ENCODE peak calls at places on chromosomes 6 and 20, in seven cellular contexts. B is neural crest cell, N is cardiac fibroblast, K is GM12865, W is MM.1S, O is HL-60, V is right atrium auricular region. U is an unnamed sample.

GRCh38 chr20:63208346-63208924 is 7.5 kb downstream of the YTHDF1 start:
- DNase-seq in B (no peak), N (no peak), K (no peak), W (no peak), O (no peak), V (no peak), U (no peak)

GRCh38 chr6:142702501-142703460 is 242.2 kb downstream of the HIVEP2 start:
- DNase-seq in B (no peak), N (no peak), K (peak), W (no peak), O (peak), V (peak), U (no peak)

GRCh38 chr6:158856261-158856660 is 37.1 kb upstream of the EZR start:
- DNase-seq in B (no peak), N (no peak), K (no peak), W (no peak), O (no peak), V (no peak), U (no peak)

GRCh38 chr6:22470454-22471368 is 98.7 kb upstream of the HDGFL1 start:
- DNase-seq in B (no peak), N (peak), K (peak), W (no peak), O (no peak), V (no peak), U (no peak)

GRCh38 chr6:142551145-142551811 is 249.5 kb downstream of the ADGRG6 start:
- DNase-seq in B (no peak), N (no peak), K (no peak), W (no peak), O (no peak), V (no peak), U (no peak)

GRCh38 chr6:52157301-52157930 is 28.8 kb upstream of the IL17A start:
- DNase-seq in B (no peak), N (no peak), K (peak), W (no peak), O (no peak), V (no peak), U (no peak)

GRCh38 chr6:20413826-20414225 is 12.1 kb downstream of the E2F3 start:
- DNase-seq in B (no peak), N (no peak), K (no peak), W (no peak), O (no peak), V (no peak), U (no peak)

GRCh38 chr6:36848658-36849441 is 9.6 kb upstream of the CPNE5 start:
- DNase-seq in B (peak), N (peak), K (no peak), W (no peak), O (peak), V (no peak), U (peak)

GRCh38 chr20:35398660-35399144 is 13.1 kb downstream of the UQCC1 start:
- DNase-seq in B (no peak), N (peak), K (no peak), W (no peak), O (no peak), V (no peak), U (no peak)

GRCh38 chr20:62122659-62123449 is 579 bp downstream of the LSM14B start:
- DNase-seq in B (no peak), N (peak), K (peak), W (peak), O (no peak), V (no peak), U (peak)

GRCh38 chr6:121881974-121882667 is 446.7 kb downstream of the GJA1 start:
- DNase-seq in B (no peak), N (peak), K (no peak), W (no peak), O (no peak), V (no peak), U (no peak)

GRCh38 chr6:161048636-161049035 is 57.1 kb downstream of the MAP3K4 start:
- DNase-seq in B (no peak), N (peak), K (no peak), W (no peak), O (no peak), V (no peak), U (no peak)

GRCh38 chr6:30655743-30656094 is 8.8 kb downstream of the C6orf136 start:
- DNase-seq in B (no peak), N (no peak), K (no peak), W (no peak), O (no peak), V (no peak), U (no peak)

GRCh38 chr20:50283922-50284810 is 93.5 kb downstream of the CEBPB start:
- DNase-seq in B (no peak), N (peak), K (no peak), W (no peak), O (peak), V (peak), U (no peak)

GRCh38 chr6:36386495-36387439 is 702 bp downstream of the ETV7 start:
- DNase-seq in B (no peak), N (peak), K (no peak), W (no peak), O (no peak), V (no peak), U (no peak)

GRCh38 chr20:2658414-2659354 is 5.3 kb downstream of the IDH3B start:
- DNase-seq in B (no peak), N (no peak), K (peak), W (no peak), O (no peak), V (no peak), U (no peak)

GRCh38 chr6:57068066-57068465 is 21.6 kb downstream of the KIAA1586 start:
- DNase-seq in B (no peak), N (peak), K (no peak), W (no peak), O (no peak), V (no peak), U (no peak)

GRCh38 chr6:112233864-112234263 is 20.5 kb downstream of the LAMA4 start:
- DNase-seq in B (no peak), N (peak), K (no peak), W (no peak), O (no peak), V (no peak), U (no peak)

GRCh38 chr20:38633577-38634093 is 32.0 kb downstream of the ARHGAP40 start:
- DNase-seq in B (peak), N (peak), K (peak), W (peak), O (peak), V (peak), U (peak)

GRCh38 chr6:104639671-104640070 is 220.0 kb downstream of the HACE1 start:
- DNase-seq in B (no peak), N (peak), K (peak), W (no peak), O (peak), V (no peak), U (no peak)

GRCh38 chr6:41228088-41228487 is at the start of gene TREML4:
- DNase-seq in B (no peak), N (no peak), K (no peak), W (no peak), O (peak), V (no peak), U (no peak)

GRCh38 chr6:41229716-41230115 is 1.6 kb downstream of the TREML4 start:
- DNase-seq in B (no peak), N (no peak), K (no peak), W (no peak), O (no peak), V (no peak), U (no peak)

GRCh38 chr6:41231246-41231645 is 3.1 kb downstream of the TREML4 start:
- DNase-seq in B (no peak), N (no peak), K (no peak), W (no peak), O (no peak), V (no peak), U (no peak)

GRCh38 chr6:41226752-41227151 is 1.4 kb upstream of the TREML4 start:
- DNase-seq in B (no peak), N (no peak), K (no peak), W (no peak), O (no peak), V (no peak), U (no peak)

GRCh38 chr6:41228616-41229015 is 467 bp downstream of the TREML4 start:
- DNase-seq in B (no peak), N (peak), K (peak), W (no peak), O (peak), V (no peak), U (no peak)
- TF ChIP-seq CTCF in B (no peak), N (peak), K (no peak), W (peak), O (no peak), V (no peak), U (no peak)

GRCh38 chr20:54197621-54198604 is 10.0 kb upstream of the PFDN4 start:
- DNase-seq in B (no peak), N (peak), K (peak), W (peak), O (no peak), V (no peak), U (no peak)
- TF ChIP-seq CTCF in B (peak), N (peak), K (no peak), W (peak), O (no peak), V (no peak), U (no peak)

DNA sequence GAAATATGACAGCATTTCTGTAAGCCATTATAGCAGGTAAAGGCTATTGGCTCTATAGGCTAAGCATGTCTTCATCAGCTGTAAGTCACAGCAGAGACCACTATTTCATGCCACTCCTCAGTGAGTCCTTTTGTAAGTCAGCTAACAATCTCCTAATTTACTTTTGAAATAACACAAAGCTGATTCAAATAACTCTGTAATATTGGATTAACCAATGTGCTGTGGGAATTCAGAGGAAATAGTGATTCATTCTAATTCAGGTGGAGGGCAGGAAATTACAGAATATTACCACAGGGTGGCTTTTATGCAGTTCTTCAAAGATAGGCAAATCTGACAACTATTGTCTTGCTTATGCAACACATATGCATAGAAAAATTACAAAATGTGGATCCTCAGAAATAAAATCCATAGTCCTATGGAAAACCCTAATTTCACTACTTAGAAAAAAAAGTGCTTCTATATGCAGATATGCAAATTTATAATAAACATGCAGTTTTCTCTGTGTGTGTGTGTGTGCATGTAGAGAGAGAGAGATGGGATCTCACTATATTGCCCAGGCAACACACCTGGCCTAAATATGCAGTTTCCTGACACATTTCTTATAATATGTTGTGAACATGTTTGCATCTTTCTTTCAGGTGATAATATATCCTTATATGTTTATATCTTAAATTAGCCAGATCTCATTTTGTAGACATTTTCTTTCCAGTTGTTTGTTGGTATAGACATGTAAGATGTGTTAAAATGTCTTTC is 4.8 kb upstream of the SMIM28 start:
- DNase-seq in B (no peak), N (peak), K (no peak), W (no peak), O (no peak), V (no peak), U (no peak)
- TF ChIP-seq CTCF in B (peak), N (peak), K (no peak), W (no peak), O (no peak), V (no peak), U (peak)

GRCh38 chr6:113971786-113972185 is 838 bp upstream of the HDAC2 start:
- DNase-seq in B (no peak), N (peak), K (peak), W (no peak), O (peak), V (no peak), U (no peak)

GRCh38 chr6:113968472-113968871 is 2.5 kb downstream of the HDAC2 start:
- DNase-seq in B (no peak), N (no peak), K (no peak), W (no peak), O (peak), V (no peak), U (no peak)

GRCh38 chr6:113969888-113970807 is 800 bp downstream of the HDAC2 start:
- DNase-seq in B (peak), N (peak), K (peak), W (peak), O (peak), V (no peak), U (peak)

GRCh38 chr6:113967777-113968176 is 3.2 kb downstream of the HDAC2 start:
- DNase-seq in B (no peak), N (no peak), K (no peak), W (no peak), O (no peak), V (no peak), U (no peak)

DNA sequence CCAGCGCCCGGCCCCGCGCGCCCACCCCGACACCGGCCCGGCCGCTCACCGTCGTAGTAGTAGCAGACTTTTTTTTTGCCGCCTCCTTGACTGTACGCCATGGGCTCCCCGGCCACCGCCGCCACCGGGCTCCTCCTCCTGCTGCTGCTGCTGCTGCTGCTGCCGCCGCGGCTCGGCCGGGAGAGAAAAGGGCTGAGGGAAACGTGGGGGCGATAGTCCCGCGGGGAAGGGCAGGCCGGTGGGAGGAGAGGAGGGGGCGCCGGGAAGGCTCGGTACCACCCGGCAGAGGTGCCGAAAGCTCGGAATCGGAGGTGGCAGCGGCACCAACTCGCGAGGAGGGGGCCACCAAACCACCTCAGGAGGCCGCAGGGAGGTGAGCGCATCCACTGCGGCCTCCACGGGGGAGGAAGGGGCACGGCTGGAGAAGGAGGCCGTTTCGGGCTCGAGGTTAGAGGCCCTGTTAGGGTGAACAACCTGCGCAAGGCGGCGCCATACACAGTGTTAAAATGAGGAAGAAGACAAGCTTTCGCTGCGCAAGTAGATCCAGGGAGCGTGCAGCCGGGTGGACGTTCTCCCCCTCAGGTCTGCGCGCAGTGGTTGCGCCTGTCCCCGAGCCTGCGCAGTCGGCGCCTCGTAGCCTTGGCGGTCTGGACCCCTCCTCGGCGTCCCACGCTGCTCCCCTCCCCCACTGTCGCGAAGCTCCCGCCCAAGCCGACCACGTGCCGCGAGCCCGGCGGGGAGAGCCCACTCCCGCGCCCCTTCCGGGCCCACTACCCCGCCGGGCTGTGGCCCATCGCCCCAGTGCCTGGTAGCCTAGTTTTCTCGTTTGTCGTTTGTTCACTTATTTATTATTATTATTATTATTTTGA is at the start of gene HDAC2:
- DNase-seq in B (peak), N (peak), K (peak), W (peak), O (peak), V (peak), U (peak)
- TF ChIP-seq CTCF in B (no peak), N (no peak), K (peak), W (no peak), O (peak), V (no peak), U (no peak)

DNA sequence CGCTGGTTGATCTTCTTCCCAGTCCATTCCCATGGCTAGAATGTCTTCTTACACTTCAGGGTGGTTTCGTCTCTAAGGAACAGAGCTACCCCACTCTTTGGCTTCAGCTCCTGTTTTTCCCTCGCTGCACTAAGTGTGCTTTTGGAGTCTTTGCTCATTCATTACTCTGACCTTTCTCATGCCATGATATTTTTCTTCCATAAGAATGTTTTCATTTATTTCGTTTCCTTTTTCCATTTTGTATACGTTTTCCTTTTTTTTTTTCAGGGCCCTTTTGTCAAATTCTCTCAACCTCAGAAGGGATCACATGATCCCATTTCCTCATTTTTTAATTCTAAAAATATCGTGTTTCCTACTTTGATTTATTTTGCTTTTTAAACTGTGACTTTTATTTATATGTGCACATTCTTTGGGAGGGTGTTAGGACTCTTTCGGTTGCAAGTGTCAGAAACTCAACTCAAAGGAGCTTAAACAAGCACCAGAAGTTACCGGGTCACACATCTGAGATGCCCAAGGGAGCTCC is 40.5 kb downstream of the GCNT2 start:
- DNase-seq in B (no peak), N (no peak), K (no peak), W (no peak), O (no peak), V (no peak), U (no peak)
- TF ChIP-seq CTCF in B (no peak), N (no peak), K (no peak), W (no peak), O (no peak), V (no peak), U (no peak)

GRCh38 chr6:5215799-5216198 is 45.0 kb downstream of the LYRM4 start:
- DNase-seq in B (no peak), N (no peak), K (no peak), W (no peak), O (no peak), V (no peak), U (no peak)

GRCh38 chr6:5219292-5219691 is 41.5 kb downstream of the LYRM4 start:
- DNase-seq in B (no peak), N (no peak), K (no peak), W (no peak), O (no peak), V (no peak), U (no peak)

GRCh38 chr6:5215181-5215580 is 45.6 kb downstream of the LYRM4 start:
- DNase-seq in B (no peak), N (peak), K (no peak), W (no peak), O (no peak), V (no peak), U (no peak)

GRCh38 chr6:5223309-5223708 is 37.4 kb downstream of the LYRM4 start:
- DNase-seq in B (no peak), N (no peak), K (no peak), W (no peak), O (no peak), V (no peak), U (no peak)

GRCh38 chr6:5220436-5220835 is 40.3 kb downstream of the LYRM4 start:
- DNase-seq in B (no peak), N (no peak), K (no peak), W (no peak), O (no peak), V (no peak), U (no peak)
- TF ChIP-seq CTCF in B (no peak), N (no peak), K (no peak), W (no peak), O (no peak), V (no peak), U (no peak)

GRCh38 chr6:55319961-55320690 is 7.1 kb upstream of the GFRAL start:
- DNase-seq in B (no peak), N (no peak), K (no peak), W (no peak), O (no peak), V (no peak), U (no peak)

GRCh38 chr6:55320691-55321086 is 6.6 kb upstream of the GFRAL start:
- DNase-seq in B (no peak), N (no peak), K (no peak), W (no peak), O (no peak), V (no peak), U (no peak)
- TF ChIP-seq CTCF in B (peak), N (no peak), K (no peak), W (no peak), O (no peak), V (no peak), U (peak)

GRCh38 chr6:4351857-4352669 is 216.7 kb upstream of the ECI2 start:
- DNase-seq in B (no peak), N (peak), K (no peak), W (no peak), O (no peak), V (peak), U (no peak)
- TF ChIP-seq CTCF in B (no peak), N (no peak), K (no peak), W (no peak), O (no peak), V (no peak), U (no peak)

DNA sequence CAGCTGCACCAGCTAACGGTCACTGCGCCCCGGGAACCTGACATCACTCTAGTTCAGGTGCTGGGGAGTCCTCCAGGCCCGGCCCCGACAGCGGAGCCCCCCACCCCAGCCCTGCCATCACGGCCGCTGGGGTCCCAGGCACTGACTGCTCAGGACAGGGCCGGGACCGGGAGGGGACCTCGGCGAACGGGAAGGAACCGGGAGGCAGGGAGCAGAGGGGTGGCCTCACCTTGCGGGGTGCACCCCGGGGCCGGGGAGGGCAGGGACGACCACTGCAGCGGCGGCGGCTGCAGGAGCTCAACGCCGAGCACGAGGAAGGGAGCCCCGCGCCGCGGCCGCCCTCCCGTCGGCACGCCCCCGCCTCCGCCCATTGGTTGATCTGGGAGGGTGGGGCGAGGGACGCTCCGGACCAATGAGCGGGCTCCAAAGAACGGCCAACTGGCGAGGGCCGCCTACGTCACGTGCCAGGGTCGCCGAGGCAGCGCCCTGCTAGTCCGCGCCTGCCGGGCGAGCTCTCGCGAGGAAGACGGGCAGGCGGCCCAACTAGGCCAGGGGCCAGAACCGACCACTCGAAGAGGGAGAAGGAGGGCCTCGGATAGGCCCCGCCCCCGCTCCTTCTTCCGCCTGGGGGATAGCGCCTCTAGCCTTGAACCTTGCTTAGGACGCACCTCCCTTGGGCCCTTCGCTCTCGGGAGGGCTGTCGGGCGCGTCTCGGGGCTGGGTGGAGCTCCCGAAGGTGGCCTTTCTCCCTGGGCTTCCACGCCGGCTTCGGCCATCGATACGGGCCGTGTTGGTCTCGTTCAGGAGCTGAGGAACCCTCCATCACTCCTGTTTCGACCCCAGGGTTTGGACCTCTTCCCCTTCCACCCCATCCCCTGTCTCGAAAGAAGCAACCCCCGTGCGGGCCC is at the start of gene ADISSP:
- DNase-seq in B (peak), N (peak), K (peak), W (peak), O (peak), V (peak), U (peak)
- TF ChIP-seq CTCF in B (no peak), N (no peak), K (peak), W (no peak), O (no peak), V (no peak), U (peak)